ENCODE peak calls at places on chromosome 11, in seven cellular contexts. Q is SW 1271; W is activated naive CD8-positive, alpha-beta T cell treated with anti-CD3 and anti-CD28 coated beads for 36 hours; P is mesenteric fat pad; J is BE2C; U is lower leg skin; C is OCI-M1. L is an unnamed sample.

GRCh38 chr11:83864412-83865057 is 578.4 kb upstream of the CCDC90B start:
- DNase-seq in Q (no peak), W (no peak), P (no peak), J (peak), U (no peak), C (no peak), L (no peak)

GRCh38 chr11:69298778-69299461 is 5.0 kb downstream of the MYEOV start:
- DNase-seq in Q (peak), W (no peak), P (no peak), J (no peak), U (no peak), C (no peak), L (no peak)

GRCh38 chr11:125923012-125923579 is 18.8 kb downstream of the DDX25 start:
- DNase-seq in Q (peak), W (peak), P (no peak), J (peak), U (peak), C (peak), L (peak)

GRCh38 chr11:1121343-1122331 is 36.1 kb upstream of the MUC5AC start:
- DNase-seq in Q (no peak), W (no peak), P (no peak), J (no peak), U (peak), C (no peak), L (no peak)

GRCh38 chr11:66101055-66101454 is 31.0 kb downstream of the PACS1 start:
- DNase-seq in Q (no peak), W (no peak), P (no peak), J (no peak), U (no peak), C (no peak), L (no peak)

GRCh38 chr11:121576531-121576930 is 123.8 kb upstream of the SORL1-AS1 start:
- DNase-seq in Q (no peak), W (no peak), P (no peak), J (no peak), U (no peak), C (no peak), L (no peak)

GRCh38 chr11:2139118-2139490 is at the start of gene IGF2:
- DNase-seq in Q (peak), W (no peak), P (no peak), J (peak), U (no peak), C (no peak), L (no peak)

GRCh38 chr11:65781152-65781961 is 581 bp upstream of the AP5B1 start:
- DNase-seq in Q (no peak), W (no peak), P (peak), J (peak), U (peak), C (peak), L (no peak)

GRCh38 chr11:117172678-117173421 is 5.7 kb upstream of the SIDT2 start:
- DNase-seq in Q (no peak), W (no peak), P (no peak), J (peak), U (peak), C (peak), L (no peak)

GRCh38 chr11:34308821-34309585 is 48.8 kb downstream of the ABTB2 start:
- DNase-seq in Q (no peak), W (no peak), P (no peak), J (no peak), U (no peak), C (peak), L (no peak)

GRCh38 chr11:289706-290620 is 1.0 kb downstream of the PGGHG start:
- DNase-seq in Q (no peak), W (peak), P (peak), J (no peak), U (peak), C (no peak), L (no peak)

GRCh38 chr11:15603208-15603607 is 488.5 kb downstream of the INSC start:
- DNase-seq in Q (no peak), W (no peak), P (no peak), J (no peak), U (no peak), C (no peak), L (no peak)

GRCh38 chr11:128942807-128943430 is at the start of gene TP53AIP1:
- DNase-seq in Q (no peak), W (no peak), P (no peak), J (no peak), U (no peak), C (no peak), L (no peak)

GRCh38 chr11:118744001-118744400 is 47.0 kb downstream of the DDX6 start:
- DNase-seq in Q (no peak), W (no peak), P (no peak), J (peak), U (no peak), C (no peak), L (no peak)

GRCh38 chr11:46361283-46362145 is 14.3 kb downstream of the DGKZ start:
- DNase-seq in Q (no peak), W (peak), P (no peak), J (peak), U (peak), C (peak), L (peak)

GRCh38 chr11:112085822-112086421 is 634 bp downstream of the TIMM8B start:
- DNase-seq in Q (peak), W (peak), P (no peak), J (peak), U (no peak), C (peak), L (no peak)

GRCh38 chr11:94543695-94544581 is at the start of gene FUT4:
- DNase-seq in Q (peak), W (peak), P (peak), J (peak), U (peak), C (peak), L (peak)

GRCh38 chr11:65867284-65868071 is 5.1 kb downstream of the EFEMP2 start:
- DNase-seq in Q (no peak), W (no peak), P (no peak), J (peak), U (no peak), C (peak), L (no peak)

GRCh38 chr11:75467881-75468280 is 34.9 kb upstream of the KLHL35 start:
- DNase-seq in Q (no peak), W (no peak), P (no peak), J (no peak), U (no peak), C (no peak), L (no peak)

GRCh38 chr11:20563871-20564270 is 35.5 kb upstream of the SLC6A5 start:
- DNase-seq in Q (no peak), W (no peak), P (no peak), J (no peak), U (no peak), C (no peak), L (no peak)

GRCh38 chr11:36564376-36565032 is 3.3 kb upstream of the RAG1 start:
- DNase-seq in Q (peak), W (peak), P (no peak), J (peak), U (no peak), C (peak), L (peak)

GRCh38 chr11:117807482-117808272 is 10.7 kb upstream of the DSCAML1 start:
- DNase-seq in Q (peak), W (peak), P (no peak), J (peak), U (peak), C (peak), L (peak)

GRCh38 chr11:10659339-10660216 is 34.0 kb downstream of the IRAG1 start:
- DNase-seq in Q (peak), W (no peak), P (no peak), J (peak), U (peak), C (peak), L (peak)

GRCh38 chr11:35272391-35272821 is 133.4 kb downstream of the CD44 start:
- DNase-seq in Q (no peak), W (peak), P (no peak), J (no peak), U (no peak), C (no peak), L (peak)

GRCh38 chr11:27296406-27296994 is 66.5 kb downstream of the CCDC34 start:
- DNase-seq in Q (peak), W (no peak), P (no peak), J (no peak), U (no peak), C (peak), L (no peak)